ENCODE peak calls at places on chromosomes 7 and 10, in seven cellular contexts. T is spleen, U is fibroblast of lung, X is foreskin fibroblast, G is brain microvascular endothelial cell, J is HFF-Myc, Z is fibroblast of the aortic adventitia. P is an unnamed sample.

GRCh38 chr7:142053988-142054387 is 57.5 kb upstream of the MGAM2 start:
- DNase-seq in X (no peak), Z (peak; percentile 73), T (no peak), J (no peak), U (peak; percentile 32), G (peak; percentile 94), P (peak; percentile 81)

GRCh38 chr10:4541292-4541691 is 284.7 kb upstream of the AKR1E2 start:
- DNase-seq in J (peak; percentile 84), U (peak; percentile 94), X (peak; percentile 98), Z (peak; percentile 90), T (no peak), G (peak; percentile 89), P (peak; percentile 81)

GRCh38 chr10:712089-712488 is 22.6 kb upstream of the DIP2C start:
- DNase-seq in X (no peak), T (no peak), J (no peak), U (no peak), G (no peak), Z (no peak), P (no peak)

GRCh38 chr10:124677871-124678565 is 66.2 kb downstream of the FAM53B start:
- DNase-seq in G (no peak), J (peak; percentile 63), Z (peak; percentile 23), T (peak; percentile 74), X (peak; percentile 52), U (no peak), P (no peak)

GRCh38 chr10:42990016-42990720 is 86.7 kb upstream of the RET start:
- DNase-seq in X (no peak), J (no peak), Z (no peak), G (no peak), T (peak; percentile 51), U (no peak), P (no peak)

GRCh38 chr7:134943785-134944400 is 42.4 kb upstream of the AGBL3 start:
- DNase-seq in T (no peak), Z (peak; percentile 48), J (no peak), X (no peak), G (no peak), U (no peak), P (peak; percentile 68)

GRCh38 chr7:116673504-116673865 is 1.5 kb downstream of the MET start:
- DNase-seq in U (no peak), Z (no peak), X (no peak), T (no peak), G (no peak), J (no peak), P (no peak)

GRCh38 chr10:111762114-111762513 is 421.5 kb downstream of the GPAM start:
- DNase-seq in T (no peak), J (no peak), G (no peak), Z (no peak), X (no peak), U (no peak), P (no peak)

GRCh38 chr7:26555971-26556830 is 264.5 kb downstream of the SNX10 start:
- DNase-seq in Z (no peak), T (no peak), G (no peak), U (no peak), X (no peak), J (no peak), P (no peak)

GRCh38 chr7:69452797-69453196 is 145.5 kb upstream of the AUTS2 start:
- DNase-seq in Z (no peak), U (no peak), J (no peak), G (no peak), T (no peak), X (no peak), P (no peak)

GRCh38 chr7:140857048-140857447 is 67.7 kb downstream of the BRAF start:
- DNase-seq in X (no peak), G (peak; percentile 3), J (no peak), T (no peak), Z (peak; percentile 3), U (no peak), P (peak; percentile 38)

GRCh38 chr7:128132426-128133069 is 101.3 kb upstream of the LRRC4 start:
- DNase-seq in J (no peak), G (no peak), T (no peak), X (no peak), U (no peak), Z (no peak), P (no peak)

GRCh38 chr7:75639071-75639892 is 99.5 kb downstream of the HIP1 start:
- DNase-seq in T (peak; percentile 86), X (no peak), J (no peak), Z (peak; percentile 31), G (no peak), U (peak; percentile 50), P (peak; percentile 42)

GRCh38 chr10:78656397-78656796 is 412.4 kb upstream of the ZMIZ1 start:
- DNase-seq in T (no peak), J (no peak), U (no peak), Z (no peak), G (no peak), X (no peak), P (no peak)

GRCh38 chr10:112721080-112721698 is 228.9 kb upstream of the TCF7L2 start:
- DNase-seq in G (peak; percentile 35), J (no peak), U (peak; percentile 29), T (no peak), X (peak; percentile 33), Z (peak; percentile 62), P (peak; percentile 71)

GRCh38 chr10:10786334-10787090 is 231.2 kb upstream of the CELF2 start:
- DNase-seq in T (no peak), U (peak; percentile 64), J (no peak), G (no peak), Z (peak; percentile 73), X (no peak), P (peak; percentile 82)

DNA sequence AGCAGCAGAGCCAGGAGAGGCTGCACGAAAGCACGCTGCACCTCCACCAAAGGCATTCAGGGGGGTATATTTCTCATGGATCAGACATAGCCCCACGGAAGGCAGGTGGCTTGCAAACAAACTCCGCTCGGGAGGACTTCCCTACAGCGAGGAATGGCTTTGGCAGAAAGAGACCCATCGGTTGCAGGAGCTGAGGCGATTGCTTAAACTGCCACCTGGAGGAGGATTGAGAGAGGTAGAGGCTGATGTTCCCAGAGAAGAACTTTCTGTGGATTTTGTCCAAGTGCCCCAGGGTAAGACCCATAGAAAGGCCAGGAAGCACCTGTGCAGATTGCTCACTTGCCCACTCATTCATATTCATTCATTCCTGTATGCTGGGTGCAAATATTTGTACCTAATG is 89.1 kb downstream of the NEUROD6 start:
- DNase-seq in G (no peak), U (no peak), J (no peak), T (no peak), Z (no peak), X (no peak), P (no peak)
- TF ChIP-seq CTCF in G (no peak), U (no peak), J (no peak), T (no peak), Z (no peak), X (no peak), P (no peak)

DNA sequence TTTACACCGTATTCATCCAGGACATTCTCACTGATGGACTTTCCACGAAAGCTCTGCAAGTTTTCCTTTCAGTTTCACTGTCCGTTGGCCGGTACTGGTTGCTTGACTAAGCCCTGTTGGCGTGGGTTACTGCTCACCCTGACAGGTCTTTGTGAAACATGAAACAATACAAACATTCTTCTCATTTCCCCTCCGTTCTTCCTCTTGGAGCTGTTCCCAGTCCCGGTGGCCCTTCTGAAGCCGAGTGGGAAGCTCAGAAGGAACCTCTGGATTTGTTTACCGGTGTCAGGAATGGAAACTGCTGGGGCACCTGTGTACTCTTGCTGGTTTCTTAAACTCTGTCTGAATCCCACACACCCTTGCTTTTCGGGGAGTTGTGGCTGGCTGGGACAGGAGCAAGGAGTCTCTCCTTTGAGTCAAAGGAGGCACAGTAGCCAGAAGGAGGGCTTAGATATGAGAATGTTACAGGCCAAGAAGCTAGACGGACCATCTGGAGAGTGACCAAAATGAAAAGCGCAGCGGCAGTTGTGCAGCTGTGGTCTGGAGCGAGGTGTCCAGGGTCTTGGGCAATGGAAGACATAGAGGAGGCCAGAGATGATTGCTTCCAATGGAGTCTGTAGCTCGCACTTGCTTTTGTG is 45.7 kb downstream of the LYZL2 start:
- DNase-seq in J (peak; percentile 3), G (peak; percentile 77), X (peak; percentile 50), U (peak; percentile 82), T (no peak), Z (peak; percentile 88), P (peak; percentile 83)
- H3K4me3 ChIP-seq in J (peak overlapping the region; percentile 19), G (peak overlapping the region; percentile 47), X (peak overlapping the region; percentile 56), U (peak overlapping the region; percentile 41), T (peak overlapping the region; percentile 11), Z (peak overlapping the region; percentile 53), P (peak overlapping the region; percentile 38)

DNA sequence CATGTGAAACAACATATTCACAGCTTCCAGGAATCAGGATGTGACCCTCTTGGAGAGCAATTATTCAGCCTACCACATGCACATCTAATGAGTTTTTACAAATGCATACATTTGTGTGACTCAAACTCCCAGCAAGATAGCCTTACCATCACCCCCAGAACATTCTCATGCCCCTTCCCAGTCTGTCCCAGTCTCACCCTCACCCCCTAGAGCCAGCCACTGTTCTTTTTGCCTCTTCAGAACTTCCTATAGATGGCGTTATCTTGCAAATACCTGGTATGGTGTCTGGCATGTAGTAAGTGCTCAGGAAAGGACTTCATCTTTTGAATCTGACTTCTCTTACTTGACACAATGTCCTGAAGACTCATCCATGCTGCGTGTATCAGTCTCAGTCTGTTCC is 23.9 kb upstream of the AOC1 start:
- DNase-seq in X (no peak), U (no peak), J (no peak), T (no peak), G (no peak), Z (no peak), P (no peak)
- TF ChIP-seq CTCF in X (no peak), U (no peak), J (no peak), T (no peak), G (no peak), Z (no peak), P (no peak)

GRCh38 chr10:125774581-125775191 is 935 bp downstream of the MMP21 start:
- DNase-seq in X (no peak), G (no peak), T (no peak), Z (no peak), U (no peak), J (no peak), P (no peak)

GRCh38 chr10:125772112-125772863 is 3.3 kb downstream of the MMP21 start:
- DNase-seq in X (no peak), U (no peak), Z (no peak), T (no peak), J (no peak), G (no peak), P (no peak)

GRCh38 chr10:125772864-125773180 is 2.8 kb downstream of the MMP21 start:
- DNase-seq in J (no peak), X (no peak), G (no peak), Z (no peak), T (no peak), U (no peak), P (no peak)

GRCh38 chr10:125774144-125774543 is 1.5 kb downstream of the MMP21 start:
- DNase-seq in T (no peak), Z (no peak), X (no peak), J (no peak), U (no peak), G (no peak), P (no peak)

GRCh38 chr10:125773702-125774101 is 1.9 kb downstream of the MMP21 start:
- DNase-seq in J (no peak), X (no peak), T (no peak), U (no peak), Z (no peak), G (no peak), P (no peak)
- H3K4me3 ChIP-seq in J (no peak overlapping the region), X (no peak overlapping the region), T (no peak overlapping the region), U (no peak overlapping the region), Z (no peak overlapping the region), G (no peak overlapping the region), P (no peak overlapping the region)

GRCh38 chr10:18689498-18689897 is 30.3 kb downstream of the ARL5B start:
- DNase-seq in G (no peak), J (no peak), X (peak; percentile 7), Z (peak; percentile 74), U (peak; percentile 32), T (no peak), P (peak; percentile 76)
- TF ChIP-seq CTCF in G (peak; percentile 21), J (no peak), X (peak; percentile 35), Z (peak; percentile 58), U (peak; percentile 52), T (no peak), P (peak; percentile 54)